ENCODE peak calls at places on chromosomes 2 and 18, in five cellular contexts. G is DMS 273 treated with DMSO at 0.1 percent for 48 hours, V is Peyer's patch, Z is activated T-helper 1 cell treated with Interleukin-2 at 50 U/mL for 16 hours, X is pulmonary artery endothelial cell. D is an unnamed sample.

GRCh38 chr2:67845557-67846114 is 217.2 kb downstream of the C1D start:
- DNase-seq in X (no peak), V (no peak), G (peak), Z (no peak), D (no peak)

GRCh38 chr2:29401994-29402393 is 286.8 kb downstream of the CLIP4 start:
- DNase-seq in G (peak), V (no peak), Z (no peak), X (no peak), D (peak)

GRCh38 chr18:43067570-43067969 is 47.9 kb downstream of the RIT2 start:
- DNase-seq in X (no peak), Z (no peak), G (no peak), V (no peak), D (no peak)

GRCh38 chr2:230473378-230473777 is 57.4 kb downstream of the SP100 start:
- DNase-seq in X (no peak), V (no peak), Z (no peak), G (no peak), D (no peak)

GRCh38 chr2:31434911-31435310 is 20.4 kb upstream of the XDH start:
- DNase-seq in V (no peak), Z (no peak), G (no peak), X (no peak), D (no peak)

GRCh38 chr2:122955761-122956160 is 1069.3 kb upstream of the CNTNAP5 start:
- DNase-seq in V (no peak), G (no peak), Z (no peak), X (no peak), D (no peak)

GRCh38 chr18:26406854-26407517 is 141.4 kb downstream of the KCTD1 start:
- DNase-seq in V (no peak), X (no peak), Z (no peak), G (no peak), D (no peak)

GRCh38 chr18:77207540-77207939 is 42.1 kb upstream of the GALR1 start:
- DNase-seq in X (no peak), V (no peak), G (peak), Z (peak), D (no peak)

GRCh38 chr2:142596334-142597088 is 281.0 kb upstream of the KYNU start:
- DNase-seq in Z (no peak), X (no peak), G (no peak), V (no peak), D (no peak)

GRCh38 chr2:18626958-18627650 is 37.7 kb upstream of the NT5C1B start:
- DNase-seq in G (no peak), Z (no peak), V (no peak), X (no peak), D (no peak)

GRCh38 chr18:42459873-42460272 is 504.8 kb downstream of the PIK3C3 start:
- DNase-seq in Z (no peak), X (no peak), G (no peak), V (no peak), D (no peak)

GRCh38 chr2:233829193-233830110 is 24.9 kb downstream of the HJURP start:
- DNase-seq in Z (no peak), G (no peak), V (peak), X (no peak), D (no peak)

GRCh38 chr18:59810740-59811520 is 88.9 kb upstream of the PMAIP1 start:
- DNase-seq in Z (no peak), V (no peak), X (no peak), G (no peak), D (no peak)

D was measured in nephron progenitor cell.